ENCODE peak calls at places on chromosomes 12 and 14, in nine cellular contexts. X is MV-4-11, Z is Calu3, T is GM19239, I is HT1080, G is SHP77, A is NCI-H1092 treated with DMSO at 0.1 percent for 48 hours, Y is NCI-H2029 treated with DMSO at 0.1 percent for 48 hours, E is NCI-H226. H is an unnamed sample.

GRCh38 chr12:91877461-91878230 is 268.0 kb downstream of the BTG1 start:
- DNase-seq in X (no peak), Z (no peak), T (no peak), I (no peak), G (no peak), A (no peak), Y (no peak), E (no peak), H (no peak)

GRCh38 chr12:48159976-48160525 is 2.7 kb upstream of the ASB8 start:
- DNase-seq in X (no peak), Z (no peak), T (no peak), I (peak), G (no peak), A (no peak), Y (no peak), E (no peak), H (no peak)

GRCh38 chr12:109744026-109744425 is 30.4 kb downstream of the FAM222A start:
- DNase-seq in X (no peak), Z (no peak), T (no peak), I (no peak), G (no peak), A (no peak), Y (no peak), E (no peak), H (no peak)

GRCh38 chr12:113674302-113674701 is 202.6 kb upstream of the LHX5 start:
- DNase-seq in X (no peak), Z (no peak), T (no peak), I (no peak), G (no peak), A (no peak), Y (no peak), E (no peak), H (no peak)

GRCh38 chr12:110591508-110592051 is 8.5 kb upstream of the PPTC7 start:
- DNase-seq in X (no peak), Z (no peak), T (no peak), I (no peak), G (no peak), A (no peak), Y (no peak), E (no peak), H (no peak)

GRCh38 chr14:62455446-62455845 is 589.8 kb downstream of the KCNH5 start:
- DNase-seq in X (no peak), Z (no peak), T (no peak), I (no peak), G (no peak), A (no peak), Y (no peak), E (no peak), H (no peak)

GRCh38 chr14:72716471-72716870 is 177.4 kb downstream of the DPF3 start:
- DNase-seq in X (no peak), Z (no peak), T (no peak), I (no peak), G (no peak), A (no peak), Y (no peak), E (no peak), H (no peak)

GRCh38 chr14:77638738-77639137 is 22.3 kb upstream of the SPTLC2 start:
- DNase-seq in X (no peak), Z (no peak), T (no peak), I (peak), G (no peak), A (no peak), Y (no peak), E (peak), H (no peak)

GRCh38 chr14:61625171-61625570 is 70.1 kb upstream of the HIF1A start:
- DNase-seq in X (no peak), Z (peak), T (no peak), I (peak), G (no peak), A (no peak), Y (no peak), E (peak), H (no peak)

GRCh38 chr14:55968741-55969140 is 149.5 kb upstream of the PELI2 start:
- DNase-seq in X (no peak), Z (no peak), T (no peak), I (no peak), G (peak), A (peak), Y (no peak), E (peak), H (no peak)

GRCh38 chr14:73463411-73463810 is 5.1 kb upstream of the NUMB start:
- DNase-seq in X (peak), Z (no peak), T (no peak), I (peak), G (no peak), A (no peak), Y (no peak), E (peak), H (no peak)

GRCh38 chr14:41016213-41016612 is 590.5 kb upstream of the LRFN5 start:
- DNase-seq in X (no peak), Z (no peak), T (no peak), I (no peak), G (no peak), A (no peak), Y (no peak), E (no peak), H (no peak)

GRCh38 chr12:102958073-102958829 is 777 bp downstream of the ASCL1 start:
- DNase-seq in X (no peak), Z (no peak), T (no peak), I (no peak), G (no peak), A (peak), Y (no peak), E (no peak), H (no peak)

GRCh38 chr12:92503029-92503931 is 199.5 kb upstream of the PLEKHG7 start:
- DNase-seq in X (no peak), Z (no peak), T (no peak), I (no peak), G (no peak), A (peak), Y (no peak), E (no peak), H (no peak)

GRCh38 chr14:104349950-104350349 is 211.6 kb downstream of the KIF26A start:
- DNase-seq in X (no peak), Z (no peak), T (no peak), I (no peak), G (no peak), A (peak), Y (no peak), E (no peak), H (no peak)

GRCh38 chr14:50083467-50084337 is 32.7 kb downstream of the VCPKMT start:
- DNase-seq in X (peak), Z (no peak), T (no peak), I (no peak), G (no peak), A (no peak), Y (no peak), E (no peak), H (no peak)

GRCh38 chr12:116104167-116104750 is 173.2 kb downstream of the MED13L start:
- DNase-seq in X (no peak), Z (no peak), T (no peak), I (no peak), G (no peak), A (no peak), Y (no peak), E (no peak), H (no peak)

GRCh38 chr14:106530423-106531107 is 1004.2 kb downstream of the TMEM121 start:
- DNase-seq in X (peak), Z (no peak), T (no peak), I (peak), G (peak), A (no peak), Y (no peak), E (no peak), H (no peak)

GRCh38 chr12:14418526-14418925 is 53.0 kb downstream of the ATF7IP start:
- DNase-seq in X (peak), Z (no peak), T (no peak), I (no peak), G (no peak), A (no peak), Y (peak), E (no peak), H (peak)

GRCh38 chr12:102163383-102163782 is 34.2 kb downstream of the PMCH start:
- DNase-seq in X (no peak), Z (no peak), T (no peak), I (no peak), G (no peak), A (no peak), Y (no peak), E (no peak), H (no peak)

GRCh38 chr14:92800525-92800924 is 6.4 kb downstream of the GOLGA5 start:
- DNase-seq in X (no peak), Z (no peak), T (no peak), I (no peak), G (no peak), A (no peak), Y (no peak), E (no peak), H (no peak)

GRCh38 chr12:32365473-32366064 is 33.8 kb upstream of the FGD4 start:
- DNase-seq in X (peak), Z (peak), T (peak), I (peak), G (peak), A (peak), Y (peak), E (peak), H (peak)

GRCh38 chr12:50110762-50111416 is 1.1 kb upstream of the COX14 start:
- DNase-seq in X (no peak), Z (peak), T (peak), I (peak), G (peak), A (no peak), Y (no peak), E (peak), H (no peak)

GRCh38 chr12:117049295-117049694 is 49.9 kb downstream of the TESC start:
- DNase-seq in X (no peak), Z (no peak), T (no peak), I (no peak), G (no peak), A (no peak), Y (no peak), E (no peak), H (no peak)

GRCh38 chr14:90483551-90483950 is 86.7 kb downstream of the CALM1 start:
- DNase-seq in X (peak), Z (peak), T (no peak), I (no peak), G (peak), A (peak), Y (no peak), E (no peak), H (no peak)

H was measured in LNCaP clone FGC.